ENCODE peak calls at places on chromosomes 3 and 15, in four cellular contexts. U, K, R and S are unnamed samples.

GRCh38 chr3:147049901-147050300 is 356.4 kb downstream of the ZIC4 start:
- DNase-seq in U (no peak), K (no peak), R (no peak), S (no peak)

GRCh38 chr3:140629351-140630137 is 48.3 kb upstream of the TRIM42 start:
- DNase-seq in U (no peak), K (no peak), R (no peak), S (no peak)

GRCh38 chr15:81498314-81498713 is 124.3 kb upstream of the TMC3 start:
- DNase-seq in U (no peak), K (no peak), R (no peak), S (no peak)

GRCh38 chr3:13107661-13108060 is 34.4 kb upstream of the IQSEC1 start:
- DNase-seq in U (no peak), K (no peak), R (no peak), S (no peak)

GRCh38 chr3:168212664-168213255 is 117.0 kb upstream of the GOLIM4 start:
- DNase-seq in U (no peak), K (no peak), R (no peak), S (no peak)

GRCh38 chr3:59334585-59334984 is 284.8 kb upstream of the CFAP20DC start:
- DNase-seq in U (no peak), K (no peak), R (no peak), S (no peak)

GRCh38 chr3:42101048-42101447 is 9.9 kb downstream of the TRAK1 start:
- DNase-seq in U (no peak), K (no peak), R (no peak), S (peak)

GRCh38 chr15:91939432-91939831 is 85.9 kb downstream of the SLCO3A1 start:
- DNase-seq in U (no peak), K (no peak), R (no peak), S (no peak)

GRCh38 chr3:23019596-23020300 is 183.4 kb upstream of the UBE2E2 start:
- DNase-seq in U (no peak), K (no peak), R (no peak), S (no peak)

GRCh38 chr15:83747050-83747717 is 93.3 kb downstream of the ADAMTSL3 start:
- DNase-seq in U (no peak), K (no peak), R (no peak), S (no peak)

GRCh38 chr15:77069521-77070121 is 1.3 kb downstream of the TSPAN3 start:
- DNase-seq in U (no peak), K (no peak), R (no peak), S (no peak)

GRCh38 chr3:73236867-73237266 is 175.4 kb downstream of the EBLN2 start:
- DNase-seq in U (no peak), K (no peak), R (no peak), S (no peak)

GRCh38 chr3:64311424-64311920 is 86.2 kb upstream of the PRICKLE2 start:
- DNase-seq in U (no peak), K (no peak), R (no peak), S (no peak)

GRCh38 chr15:80404057-80404718 is at the start of gene ARNT2:
- DNase-seq in U (no peak), K (peak), R (no peak), S (no peak)

GRCh38 chr3:38454179-38454883 is 641 bp downstream of the ACVR2B start:
- DNase-seq in U (no peak), K (peak), R (peak), S (no peak)

GRCh38 chr3:23435318-23435717 is 232.2 kb downstream of the UBE2E2 start:
- DNase-seq in U (no peak), K (no peak), R (no peak), S (peak)

GRCh38 chr15:99616773-99617342 is 51.1 kb downstream of the MEF2A start:
- DNase-seq in U (no peak), K (no peak), R (no peak), S (no peak)

GRCh38 chr3:23199649-23200048 is 3.5 kb upstream of the UBE2E2 start:
- DNase-seq in U (no peak), K (no peak), R (no peak), S (no peak)

GRCh38 chr15:77516076-77516475 is 95.4 kb downstream of the HMG20A start:
- DNase-seq in U (no peak), K (no peak), R (no peak), S (no peak)

GRCh38 chr3:98670020-98670419 is 76.6 kb upstream of the CPOX start:
- DNase-seq in U (no peak), K (no peak), R (no peak), S (no peak)

GRCh38 chr3:64185436-64185835 is 39.8 kb downstream of the PRICKLE2 start:
- DNase-seq in U (no peak), K (no peak), R (no peak), S (no peak)

GRCh38 chr15:54353726-54354125 is 375.5 kb downstream of the UNC13C start:
- DNase-seq in U (no peak), K (no peak), R (no peak), S (no peak)

GRCh38 chr3:124318014-124318413 is 326.1 kb upstream of the ROPN1 start:
- DNase-seq in U (no peak), K (no peak), R (no peak), S (no peak)

GRCh38 chr3:103787879-103788278 is 1353.1 kb downstream of the ZPLD1 start:
- DNase-seq in U (no peak), K (no peak), R (no peak), S (no peak)

GRCh38 chr3:56456117-56456516 is 12.2 kb downstream of the ERC2 start:
- DNase-seq in U (no peak), K (no peak), R (no peak), S (no peak)

GRCh38 chr15:72193781-72194396 is 3.7 kb downstream of the GRAMD2A start:
- DNase-seq in U (no peak), K (no peak), R (no peak), S (no peak)

GRCh38 chr3:97131476-97131875 is 317.1 kb downstream of the EPHA6 start:
- DNase-seq in U (no peak), K (no peak), R (no peak), S (no peak)

GRCh38 chr15:74228723-74229081 is 7.4 kb upstream of the CCDC33 start:
- DNase-seq in U (no peak), K (no peak), R (no peak), S (no peak)

GRCh38 chr3:195549931-195550519 is 6.9 kb upstream of the PPP1R2 start:
- DNase-seq in U (peak), K (no peak), R (no peak), S (peak)

GRCh38 chr3:186930143-186930638 is at the start of gene ST6GAL1:
- DNase-seq in U (peak), K (peak), R (peak), S (peak)

GRCh38 chr3:116440196-116440595 is 5.1 kb downstream of the LSAMP start:
- DNase-seq in U (no peak), K (no peak), R (no peak), S (no peak)

GRCh38 chr15:67033012-67033411 is 32.4 kb upstream of the SMAD3 start:
- DNase-seq in U (no peak), K (no peak), R (no peak), S (no peak)

GRCh38 chr15:68786753-68787152 is 33.9 kb downstream of the ANP32A start:
- DNase-seq in U (no peak), K (no peak), R (no peak), S (no peak)

GRCh38 chr3:13787533-13787932 is 92.3 kb downstream of the WNT7A start:
- DNase-seq in U (no peak), K (no peak), R (no peak), S (no peak)

GRCh38 chr15:89017370-89018066 is 70.7 kb upstream of the ABHD2 start:
- DNase-seq in U (peak), K (peak), R (peak), S (peak)

DNA sequence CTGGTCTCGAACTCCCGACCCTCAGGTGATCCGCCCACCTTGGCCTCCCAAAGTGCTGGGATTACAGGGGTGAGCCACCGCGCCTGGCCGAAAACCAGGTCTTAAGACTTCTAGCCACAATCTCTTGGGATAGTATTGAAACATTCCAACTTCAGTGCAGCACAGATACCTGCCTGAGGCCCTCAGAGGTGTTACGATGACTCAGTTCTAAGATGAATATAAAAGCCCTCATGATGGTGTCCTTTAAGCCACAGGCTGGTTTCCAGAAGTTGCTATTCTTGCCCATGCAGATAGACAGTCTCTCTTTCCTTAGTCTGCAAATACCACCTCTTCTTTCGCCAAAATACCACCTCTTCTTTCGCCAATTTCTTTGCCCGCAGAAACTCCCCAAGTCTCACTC is 69.0 kb downstream of the RARB start:
- DNase-seq in U (no peak), K (no peak), R (no peak), S (no peak)
- TF ChIP-seq SPI1 in U (no peak), K (no peak), R (no peak), S (no peak)

DNA sequence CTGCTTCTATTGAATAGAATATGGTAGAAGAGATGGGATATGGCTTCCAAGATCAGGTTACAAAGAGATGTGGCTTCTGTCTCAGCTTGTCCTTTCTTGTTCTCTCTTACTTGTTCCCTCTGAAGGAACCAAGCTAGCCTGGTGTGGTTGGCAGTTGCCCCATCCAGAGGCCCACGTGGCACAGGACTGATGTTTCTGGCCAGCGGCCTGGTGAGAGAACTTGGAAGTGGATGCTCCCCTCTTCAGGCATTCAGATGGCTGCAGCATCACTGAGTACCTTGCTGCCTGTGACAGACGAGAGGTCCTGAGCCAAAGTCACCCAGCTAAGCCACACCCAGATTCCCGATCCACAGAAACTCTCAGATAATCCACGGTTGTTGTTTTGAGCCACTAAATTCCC is 183.6 kb downstream of the NSMCE3 start:
- DNase-seq in U (no peak), K (no peak), R (no peak), S (no peak)
- TF ChIP-seq SPI1 in U (no peak), K (no peak), R (no peak), S (no peak)

GRCh38 chr3:9080165-9080564 is 116.9 kb upstream of the RAD18 start:
- DNase-seq in U (no peak), K (no peak), R (no peak), S (no peak)
- TF ChIP-seq SPI1 in U (no peak), K (no peak), R (no peak), S (no peak)

DNA sequence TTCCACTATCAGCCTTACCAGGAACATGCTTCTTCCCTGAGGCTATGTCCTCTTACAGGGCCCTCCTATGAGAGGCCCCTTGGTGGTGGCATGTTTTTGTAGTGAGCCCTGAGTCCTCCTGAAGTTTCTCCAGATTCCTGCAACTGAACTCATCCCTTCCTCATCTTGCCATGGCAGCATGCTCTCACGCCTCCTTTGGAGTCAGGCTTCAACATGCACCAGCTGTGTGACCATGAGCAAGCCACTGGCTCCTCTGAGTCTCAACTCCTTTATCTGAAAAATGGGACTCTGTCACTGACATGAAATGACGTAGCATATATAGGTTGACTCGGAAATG is 216.3 kb upstream of the TLE3 start:
- DNase-seq in U (no peak), K (no peak), R (no peak), S (no peak)
- TF ChIP-seq SPI1 in U (no peak), K (no peak), R (no peak), S (no peak)

GRCh38 chr3:67808906-67809305 is 154.5 kb upstream of the SUCLG2 start:
- DNase-seq in U (no peak), K (no peak), R (no peak), S (no peak)
- TF ChIP-seq SPI1 in U (no peak), K (no peak), R (no peak), S (no peak)

DNA sequence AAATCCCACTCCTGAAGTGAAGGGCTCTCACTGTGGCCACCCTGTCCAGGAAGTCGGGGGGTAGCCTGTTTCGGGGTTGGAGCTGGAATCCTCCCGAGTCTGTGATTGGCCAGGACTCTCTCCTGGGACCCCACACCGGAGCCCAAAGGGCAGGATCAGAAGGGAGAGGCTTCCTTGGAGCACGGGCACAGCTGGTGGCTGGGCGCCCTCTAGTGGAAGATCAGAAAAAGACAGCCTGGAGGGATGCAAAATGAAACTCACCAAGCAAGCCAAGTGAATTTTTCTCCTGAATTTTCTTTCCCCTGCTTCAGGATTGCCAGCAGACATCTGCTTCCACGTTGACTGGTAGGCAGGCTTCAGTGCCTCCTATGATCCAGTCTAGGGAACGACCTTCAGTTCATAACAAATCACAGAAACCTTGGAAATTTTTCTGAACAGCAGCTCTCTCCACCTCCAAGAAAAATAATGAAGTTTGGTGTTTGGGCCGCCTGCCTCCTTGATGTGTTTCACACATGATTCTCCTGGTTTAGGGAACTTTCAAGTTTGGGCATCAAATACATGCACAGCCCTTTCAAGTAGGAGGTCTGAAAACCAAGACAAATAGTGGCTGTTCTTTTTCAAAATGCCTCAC is 224.7 kb downstream of the VPS13C start:
- DNase-seq in U (no peak), K (peak), R (peak), S (no peak)
- TF ChIP-seq SPI1 in U (no peak), K (no peak), R (no peak), S (no peak)

GRCh38 chr15:33612721-33613304 is 302.0 kb downstream of the RYR3 start:
- DNase-seq in U (no peak), K (no peak), R (no peak), S (no peak)

GRCh38 chr15:33608714-33609113 is 297.9 kb downstream of the RYR3 start:
- DNase-seq in U (no peak), K (no peak), R (no peak), S (no peak)
- TF ChIP-seq SPI1 in U (no peak), K (no peak), R (no peak), S (no peak)